ENCODE peak calls at places on chromosome 18, in ten cellular contexts. One of them, this sample, is unnamed.
A peak's percentile ranks its signal among the peaks of the same experiment; 100 is the strongest.

GRCh38 chr18:12883003-12883683 is 894 bp downstream of the PTPN2 start:
- DNase-seq in GM23248: peak; percentile 72
- DNase-seq in Peyer's patch: no peak
- DNase-seq in CD8-positive, alpha-beta memory T cell: no peak
- DNase-seq in transverse colon: no peak
- DNase-seq in heart left ventricle: no peak
- DNase-seq in effector memory CD4-positive, alpha-beta T cell: no peak
- DNase-seq in right atrium auricular region: no peak
- DNase-seq in stomach: peak; percentile 37
- DNase-seq in adrenal gland: no peak
- DNase-seq in this sample: no peak

GRCh38 chr18:39223283-39223682 is 1657.7 kb upstream of the CELF4 start:
- DNase-seq in GM23248: no peak
- DNase-seq in Peyer's patch: no peak
- DNase-seq in CD8-positive, alpha-beta memory T cell: no peak
- DNase-seq in transverse colon: no peak
- DNase-seq in heart left ventricle: no peak
- DNase-seq in effector memory CD4-positive, alpha-beta T cell: no peak
- DNase-seq in right atrium auricular region: no peak
- DNase-seq in stomach: no peak
- DNase-seq in adrenal gland: no peak
- DNase-seq in this sample: no peak

GRCh38 chr18:72544092-72544886 is at the start of gene CBLN2:
- DNase-seq in GM23248: peak; percentile 79
- DNase-seq in Peyer's patch: peak; percentile 55
- DNase-seq in CD8-positive, alpha-beta memory T cell: no peak
- DNase-seq in transverse colon: peak; percentile 26
- DNase-seq in heart left ventricle: peak; percentile 22
- DNase-seq in effector memory CD4-positive, alpha-beta T cell: no peak
- DNase-seq in right atrium auricular region: no peak
- DNase-seq in stomach: no peak
- DNase-seq in adrenal gland: peak; percentile 24
- DNase-seq in this sample: peak; percentile 66

GRCh38 chr18:22149710-22150109 is 19.7 kb upstream of the GATA6 start:
- DNase-seq in GM23248: no peak
- DNase-seq in Peyer's patch: no peak
- DNase-seq in CD8-positive, alpha-beta memory T cell: no peak
- DNase-seq in transverse colon: no peak
- DNase-seq in heart left ventricle: no peak
- DNase-seq in effector memory CD4-positive, alpha-beta T cell: no peak
- DNase-seq in right atrium auricular region: no peak
- DNase-seq in stomach: no peak
- DNase-seq in adrenal gland: no peak
- DNase-seq in this sample: no peak

GRCh38 chr18:79413901-79414300 is 18.2 kb downstream of the NFATC1 start:
- DNase-seq in GM23248: no peak
- DNase-seq in Peyer's patch: peak; percentile 25
- DNase-seq in CD8-positive, alpha-beta memory T cell: no peak
- DNase-seq in transverse colon: no peak
- DNase-seq in heart left ventricle: no peak
- DNase-seq in effector memory CD4-positive, alpha-beta T cell: no peak
- DNase-seq in right atrium auricular region: no peak
- DNase-seq in stomach: no peak
- DNase-seq in adrenal gland: no peak
- DNase-seq in this sample: no peak

GRCh38 chr18:62089174-62089573 is 97.7 kb downstream of the PIGN start:
- DNase-seq in GM23248: no peak
- DNase-seq in Peyer's patch: no peak
- DNase-seq in CD8-positive, alpha-beta memory T cell: no peak
- DNase-seq in transverse colon: no peak
- DNase-seq in heart left ventricle: no peak
- DNase-seq in effector memory CD4-positive, alpha-beta T cell: no peak
- DNase-seq in right atrium auricular region: no peak
- DNase-seq in stomach: no peak
- DNase-seq in adrenal gland: no peak
- DNase-seq in this sample: no peak

GRCh38 chr18:36215577-36215976 is 28.3 kb downstream of the MOCOS start:
- DNase-seq in GM23248: no peak
- DNase-seq in Peyer's patch: no peak
- DNase-seq in CD8-positive, alpha-beta memory T cell: no peak
- DNase-seq in transverse colon: no peak
- DNase-seq in heart left ventricle: no peak
- DNase-seq in effector memory CD4-positive, alpha-beta T cell: no peak
- DNase-seq in right atrium auricular region: no peak
- DNase-seq in stomach: no peak
- DNase-seq in adrenal gland: no peak
- DNase-seq in this sample: no peak

GRCh38 chr18:79485788-79486355 is 90.1 kb downstream of the NFATC1 start:
- DNase-seq in GM23248: peak; percentile 95
- DNase-seq in Peyer's patch: peak; percentile 10
- DNase-seq in CD8-positive, alpha-beta memory T cell: no peak
- DNase-seq in transverse colon: no peak
- DNase-seq in heart left ventricle: peak; percentile 55
- DNase-seq in effector memory CD4-positive, alpha-beta T cell: no peak
- DNase-seq in right atrium auricular region: no peak
- DNase-seq in stomach: no peak
- DNase-seq in adrenal gland: no peak
- DNase-seq in this sample: peak; percentile 65

GRCh38 chr18:62420513-62421209 is 95.6 kb downstream of the TNFRSF11A start:
- DNase-seq in GM23248: peak; percentile 82
- DNase-seq in Peyer's patch: no peak
- DNase-seq in CD8-positive, alpha-beta memory T cell: peak; percentile 34
- DNase-seq in transverse colon: peak; percentile 62
- DNase-seq in heart left ventricle: no peak
- DNase-seq in effector memory CD4-positive, alpha-beta T cell: peak; percentile 60
- DNase-seq in right atrium auricular region: no peak
- DNase-seq in stomach: peak; percentile 36
- DNase-seq in adrenal gland: no peak
- DNase-seq in this sample: no peak

GRCh38 chr18:48957136-48957535 is 6.4 kb upstream of the SMAD7 start:
- DNase-seq in GM23248: peak; percentile 92
- DNase-seq in Peyer's patch: peak; percentile 63
- DNase-seq in CD8-positive, alpha-beta memory T cell: no peak
- DNase-seq in transverse colon: no peak
- DNase-seq in heart left ventricle: no peak
- DNase-seq in effector memory CD4-positive, alpha-beta T cell: no peak
- DNase-seq in right atrium auricular region: no peak
- DNase-seq in stomach: no peak
- DNase-seq in adrenal gland: no peak
- DNase-seq in this sample: no peak

GRCh38 chr18:48957616-48958015 is 6.9 kb upstream of the SMAD7 start:
- DNase-seq in GM23248: peak; percentile 69
- DNase-seq in Peyer's patch: no peak
- DNase-seq in CD8-positive, alpha-beta memory T cell: no peak
- DNase-seq in transverse colon: no peak
- DNase-seq in heart left ventricle: no peak
- DNase-seq in effector memory CD4-positive, alpha-beta T cell: no peak
- DNase-seq in right atrium auricular region: no peak
- DNase-seq in stomach: no peak
- DNase-seq in adrenal gland: no peak
- DNase-seq in this sample: no peak

GRCh38 chr18:48956378-48956777 is 5.6 kb upstream of the SMAD7 start:
- DNase-seq in GM23248: peak; percentile 89
- DNase-seq in Peyer's patch: no peak
- DNase-seq in CD8-positive, alpha-beta memory T cell: no peak
- DNase-seq in transverse colon: no peak
- DNase-seq in heart left ventricle: no peak
- DNase-seq in effector memory CD4-positive, alpha-beta T cell: no peak
- DNase-seq in right atrium auricular region: no peak
- DNase-seq in stomach: no peak
- DNase-seq in adrenal gland: no peak
- DNase-seq in this sample: no peak

GRCh38 chr18:48954837-48955527 is 4.2 kb upstream of the SMAD7 start:
- DNase-seq in GM23248: peak; percentile 44
- DNase-seq in Peyer's patch: no peak
- DNase-seq in CD8-positive, alpha-beta memory T cell: no peak
- DNase-seq in transverse colon: no peak
- DNase-seq in heart left ventricle: no peak
- DNase-seq in effector memory CD4-positive, alpha-beta T cell: no peak
- DNase-seq in right atrium auricular region: no peak
- DNase-seq in stomach: no peak
- DNase-seq in adrenal gland: no peak
- DNase-seq in this sample: no peak

GRCh38 chr18:48955528-48956261 is 4.9 kb upstream of the SMAD7 start:
- DNase-seq in GM23248: peak; percentile 97
- DNase-seq in Peyer's patch: no peak
- DNase-seq in CD8-positive, alpha-beta memory T cell: no peak
- DNase-seq in transverse colon: no peak
- DNase-seq in heart left ventricle: peak; percentile 65
- DNase-seq in effector memory CD4-positive, alpha-beta T cell: no peak
- DNase-seq in right atrium auricular region: peak; percentile 90
- DNase-seq in stomach: peak; percentile 50
- DNase-seq in adrenal gland: peak; percentile 28
- DNase-seq in this sample: peak; percentile 76
- H3K4me3 ChIP-seq in GM23248: peak overlapping the region; percentile 43
- H3K4me3 ChIP-seq in Peyer's patch: no peak overlapping the region
- H3K4me3 ChIP-seq in CD8-positive, alpha-beta memory T cell: no peak overlapping the region
- H3K4me3 ChIP-seq in transverse colon: no peak overlapping the region
- H3K4me3 ChIP-seq in heart left ventricle: no peak overlapping the region
- H3K4me3 ChIP-seq in effector memory CD4-positive, alpha-beta T cell: no peak overlapping the region
- H3K4me3 ChIP-seq in right atrium auricular region: no peak overlapping the region
- H3K4me3 ChIP-seq in stomach: no peak overlapping the region
- H3K4me3 ChIP-seq in adrenal gland: no peak overlapping the region
- H3K4me3 ChIP-seq in this sample: no peak overlapping the region

DNA sequence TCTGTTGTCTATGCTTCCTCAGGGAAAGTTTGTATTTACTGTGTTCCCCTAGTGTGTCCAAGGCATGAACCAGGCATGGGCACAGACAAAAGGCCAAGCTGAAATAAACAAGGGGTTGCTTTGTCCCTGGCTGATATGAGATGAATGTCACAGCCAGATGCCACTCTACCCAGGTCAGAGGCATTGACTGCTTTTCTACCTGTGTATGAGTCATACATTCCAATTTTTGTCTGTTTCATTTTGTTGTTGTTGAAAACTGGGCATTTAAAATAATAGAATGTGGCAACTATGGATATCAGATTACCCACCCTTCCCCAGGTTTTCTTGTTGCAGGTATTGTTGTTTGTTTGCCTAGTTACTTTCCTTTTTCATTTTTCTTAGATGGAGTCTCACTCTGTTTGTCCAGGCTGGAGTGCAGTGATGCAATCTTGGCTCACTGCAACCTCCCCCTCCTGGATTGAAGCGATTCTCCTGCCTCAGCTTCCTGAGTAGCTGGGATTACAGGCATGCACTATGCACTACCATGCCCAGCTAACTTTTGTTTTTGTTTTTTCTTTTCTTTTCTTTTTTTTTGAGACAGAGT is 70.2 kb downstream of the LRRC30 start:
- DNase-seq in GM23248: no peak
- DNase-seq in Peyer's patch: no peak
- DNase-seq in CD8-positive, alpha-beta memory T cell: no peak
- DNase-seq in transverse colon: no peak
- DNase-seq in heart left ventricle: no peak
- DNase-seq in effector memory CD4-positive, alpha-beta T cell: no peak
- DNase-seq in right atrium auricular region: no peak
- DNase-seq in stomach: no peak
- DNase-seq in adrenal gland: no peak
- DNase-seq in this sample: no peak
- H3K9me3 ChIP-seq in GM23248: no peaks in the 10 kb centered on the region
- H3K9me3 ChIP-seq in Peyer's patch: no peaks in the 10 kb centered on the region
- H3K9me3 ChIP-seq in CD8-positive, alpha-beta memory T cell: no peaks in the 10 kb centered on the region
- H3K9me3 ChIP-seq in transverse colon: peaks cover 9% of the 10 kb centered on the region
- H3K9me3 ChIP-seq in heart left ventricle: peaks cover 28% of the 10 kb centered on the region
- H3K9me3 ChIP-seq in effector memory CD4-positive, alpha-beta T cell: no peaks in the 10 kb centered on the region
- H3K9me3 ChIP-seq in right atrium auricular region: no peaks in the 10 kb centered on the region
- H3K9me3 ChIP-seq in stomach: peaks cover 5% of the 10 kb centered on the region
- H3K9me3 ChIP-seq in adrenal gland: no peaks in the 10 kb centered on the region
- H3K9me3 ChIP-seq in this sample: no peaks in the 10 kb centered on the region

GRCh38 chr18:24112874-24113615 is 25.8 kb upstream of the CABYR start:
- DNase-seq in GM23248: peak; percentile 54
- DNase-seq in Peyer's patch: peak; percentile 60
- DNase-seq in CD8-positive, alpha-beta memory T cell: no peak
- DNase-seq in transverse colon: no peak
- DNase-seq in heart left ventricle: no peak
- DNase-seq in effector memory CD4-positive, alpha-beta T cell: no peak
- DNase-seq in right atrium auricular region: no peak
- DNase-seq in stomach: no peak
- DNase-seq in adrenal gland: peak; percentile 90
- DNase-seq in this sample: peak; percentile 35
- H3K36me3 ChIP-seq in GM23248: peaks cover 6% of the 10 kb centered on the region
- H3K36me3 ChIP-seq in Peyer's patch: no peaks in the 10 kb centered on the region
- H3K36me3 ChIP-seq in CD8-positive, alpha-beta memory T cell: peaks cover 38% of the 10 kb centered on the region
- H3K36me3 ChIP-seq in transverse colon: no peaks in the 10 kb centered on the region
- H3K36me3 ChIP-seq in heart left ventricle: no peaks in the 10 kb centered on the region
- H3K36me3 ChIP-seq in effector memory CD4-positive, alpha-beta T cell: peaks cover 46% of the 10 kb centered on the region
- H3K36me3 ChIP-seq in right atrium auricular region: no peaks in the 10 kb centered on the region
- H3K36me3 ChIP-seq in stomach: peaks cover 17% of the 10 kb centered on the region
- H3K36me3 ChIP-seq in adrenal gland: no peaks in the 10 kb centered on the region
- H3K36me3 ChIP-seq in this sample: no peaks in the 10 kb centered on the region

DNA sequence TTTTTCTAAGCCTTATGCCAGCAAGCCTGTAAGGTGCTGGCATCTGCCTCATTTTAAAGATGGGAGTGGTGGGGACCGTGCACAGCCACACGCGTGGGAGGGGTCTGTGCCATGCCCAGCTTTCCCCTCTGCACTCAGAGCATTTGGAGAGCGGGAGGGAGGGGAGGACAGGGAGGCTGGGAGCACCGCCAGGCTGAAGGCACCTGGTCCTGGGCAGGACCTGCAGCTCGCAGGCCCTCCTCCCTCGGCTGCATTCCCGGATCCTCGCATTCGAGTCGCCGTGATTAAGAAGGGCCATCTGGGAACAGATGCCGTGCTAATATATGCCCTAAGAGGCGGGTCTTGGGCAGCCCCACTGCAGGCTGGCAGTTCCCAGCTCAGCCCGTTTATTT is 84.0 kb downstream of the PTGR3 start:
- DNase-seq in GM23248: no peak
- DNase-seq in Peyer's patch: no peak
- DNase-seq in CD8-positive, alpha-beta memory T cell: no peak
- DNase-seq in transverse colon: no peak
- DNase-seq in heart left ventricle: no peak
- DNase-seq in effector memory CD4-positive, alpha-beta T cell: no peak
- DNase-seq in right atrium auricular region: no peak
- DNase-seq in stomach: no peak
- DNase-seq in adrenal gland: no peak
- DNase-seq in this sample: no peak
- H3K4me3 ChIP-seq in GM23248: no peak overlapping the region
- H3K4me3 ChIP-seq in Peyer's patch: no peak overlapping the region
- H3K4me3 ChIP-seq in CD8-positive, alpha-beta memory T cell: no peak overlapping the region
- H3K4me3 ChIP-seq in transverse colon: no peak overlapping the region
- H3K4me3 ChIP-seq in heart left ventricle: no peak overlapping the region
- H3K4me3 ChIP-seq in effector memory CD4-positive, alpha-beta T cell: no peak overlapping the region
- H3K4me3 ChIP-seq in right atrium auricular region: peak overlapping the region; percentile 45
- H3K4me3 ChIP-seq in stomach: no peak overlapping the region
- H3K4me3 ChIP-seq in adrenal gland: no peak overlapping the region
- H3K4me3 ChIP-seq in this sample: no peak overlapping the region

GRCh38 chr18:60322591-60322990 is 50.0 kb downstream of the MC4R start:
- DNase-seq in GM23248: peak; percentile 6
- DNase-seq in Peyer's patch: no peak
- DNase-seq in CD8-positive, alpha-beta memory T cell: no peak
- DNase-seq in transverse colon: no peak
- DNase-seq in heart left ventricle: no peak
- DNase-seq in effector memory CD4-positive, alpha-beta T cell: no peak
- DNase-seq in right atrium auricular region: no peak
- DNase-seq in stomach: no peak
- DNase-seq in adrenal gland: no peak
- DNase-seq in this sample: no peak

DNA sequence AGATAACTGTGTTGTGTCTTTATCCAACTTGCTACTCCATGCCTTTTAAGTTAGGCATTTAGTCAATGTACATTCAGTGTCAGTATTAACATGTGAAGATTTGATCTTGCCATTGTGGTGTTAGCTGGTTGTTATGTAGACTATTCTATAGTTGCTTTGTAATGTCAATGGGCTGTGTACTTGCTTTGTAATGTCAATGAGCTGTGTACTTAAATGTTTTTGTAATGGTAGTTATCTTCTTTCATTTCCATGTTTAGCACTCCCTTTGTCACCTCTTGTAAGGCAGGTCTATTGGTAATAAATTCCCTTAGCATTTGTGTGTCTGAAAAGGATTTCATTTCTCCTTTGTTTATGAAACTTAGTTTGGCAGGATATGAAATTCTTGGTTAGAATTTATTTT is 53.4 kb downstream of the MC4R start:
- DNase-seq in GM23248: no peak
- DNase-seq in Peyer's patch: no peak
- DNase-seq in CD8-positive, alpha-beta memory T cell: no peak
- DNase-seq in transverse colon: no peak
- DNase-seq in heart left ventricle: no peak
- DNase-seq in effector memory CD4-positive, alpha-beta T cell: no peak
- DNase-seq in right atrium auricular region: no peak
- DNase-seq in stomach: no peak
- DNase-seq in adrenal gland: no peak
- DNase-seq in this sample: no peak
- H3K9me3 ChIP-seq in GM23248: no peaks in the 10 kb centered on the region
- H3K9me3 ChIP-seq in Peyer's patch: no peaks in the 10 kb centered on the region
- H3K9me3 ChIP-seq in CD8-positive, alpha-beta memory T cell: no peaks in the 10 kb centered on the region
- H3K9me3 ChIP-seq in transverse colon: no peaks in the 10 kb centered on the region
- H3K9me3 ChIP-seq in heart left ventricle: peaks cover 2% of the 10 kb centered on the region
- H3K9me3 ChIP-seq in effector memory CD4-positive, alpha-beta T cell: no peaks in the 10 kb centered on the region
- H3K9me3 ChIP-seq in right atrium auricular region: no peaks in the 10 kb centered on the region
- H3K9me3 ChIP-seq in stomach: no peaks in the 10 kb centered on the region
- H3K9me3 ChIP-seq in adrenal gland: no peaks in the 10 kb centered on the region
- H3K9me3 ChIP-seq in this sample: no peaks in the 10 kb centered on the region

This sample was measured in MG63.